ENCODE peak calls at places on chromosomes 2 and 18, in seven cellular contexts. M, J, T, S, B, X and Y are unnamed samples.

GRCh38 chr2:218033208-218033589 is 30.4 kb upstream of the TNS1 start:
- DNase-seq in J (no peak), T (no peak), S (no peak), B (no peak), M (no peak), X (no peak), Y (no peak)

GRCh38 chr2:100197643-100198153 is 55.3 kb upstream of the AFF3 start:
- DNase-seq in T (no peak), S (peak), B (no peak), M (no peak), X (no peak), J (no peak), Y (peak)

GRCh38 chr2:70627499-70627898 is 73.9 kb upstream of the TGFA start:
- DNase-seq in X (peak), T (no peak), M (no peak), S (no peak), B (peak), J (no peak), Y (no peak)

GRCh38 chr18:72544092-72544886 is at the start of gene CBLN2:
- DNase-seq in J (peak), B (peak), X (peak), T (peak), M (peak), S (peak), Y (peak)

GRCh38 chr2:203949228-203949627 is 12.7 kb downstream of the ICOS start:
- DNase-seq in J (peak), T (peak), B (no peak), M (no peak), S (no peak), X (peak), Y (no peak)

GRCh38 chr2:65265090-65266045 is 37.7 kb downstream of the ACTR2 start:
- DNase-seq in B (peak), J (peak), X (peak), M (peak), T (peak), S (peak), Y (peak)

GRCh38 chr18:57583297-57583835 is 3.1 kb downstream of the FECH start:
- DNase-seq in X (no peak), J (no peak), T (no peak), B (peak), S (no peak), M (no peak), Y (no peak)

GRCh38 chr2:100292022-100292580 is 30.2 kb downstream of the LONRF2 start:
- DNase-seq in T (peak), M (peak), B (peak), S (no peak), J (peak), X (peak), Y (peak)

GRCh38 chr2:69020496-69020895 is 7.5 kb downstream of the ANTXR1 start:
- DNase-seq in X (no peak), S (no peak), B (no peak), M (no peak), J (no peak), T (no peak), Y (no peak)

GRCh38 chr18:11857177-11857887 is 6.1 kb downstream of the CHMP1B start:
- DNase-seq in X (peak), J (peak), S (peak), M (peak), B (peak), T (no peak), Y (peak)

GRCh38 chr2:78263571-78263970 is 741.4 kb upstream of the LRRTM4 start:
- DNase-seq in M (no peak), X (no peak), B (no peak), S (no peak), T (no peak), J (no peak), Y (no peak)

GRCh38 chr2:3483227-3483985 is 35.9 kb downstream of the ADI1 start:
- DNase-seq in S (no peak), X (peak), B (no peak), T (no peak), J (no peak), M (peak), Y (peak)

GRCh38 chr2:164722604-164723338 is 101.5 kb upstream of the GRB14 start:
- DNase-seq in B (no peak), M (no peak), S (no peak), J (no peak), T (no peak), X (no peak), Y (no peak)

GRCh38 chr2:69829243-69830044 is at the start of gene GMCL1:
- DNase-seq in T (peak), B (peak), S (peak), X (peak), J (peak), M (peak), Y (peak)

GRCh38 chr2:3277748-3278520 is 99.7 kb downstream of the EIPR1 start:
- DNase-seq in X (no peak), B (no peak), M (no peak), S (no peak), J (no peak), T (no peak), Y (peak)

GRCh38 chr2:237486819-237487448 is at the start of gene MLPH:
- DNase-seq in X (peak), B (no peak), S (peak), J (peak), M (no peak), T (no peak), Y (peak)

GRCh38 chr2:240387669-240388358 is 47.6 kb upstream of the GPC1 start:
- DNase-seq in X (peak), T (no peak), S (no peak), B (peak), M (peak), J (peak), Y (no peak)

GRCh38 chr18:76983613-76984051 is 149.0 kb downstream of the MBP start:
- DNase-seq in X (no peak), T (no peak), S (no peak), M (no peak), B (no peak), J (no peak), Y (no peak)

GRCh38 chr18:41484069-41484468 is 471.0 kb upstream of the PIK3C3 start:
- DNase-seq in B (no peak), X (peak), M (no peak), J (no peak), T (no peak), S (no peak), Y (no peak)

GRCh38 chr2:25159947-25160346 is 8.4 kb downstream of the POMC start:
- DNase-seq in X (no peak), B (peak), M (no peak), J (no peak), T (no peak), S (no peak), Y (peak)

GRCh38 chr2:207163053-207163814 is 2.5 kb downstream of the KLF7 start:
- DNase-seq in S (peak), B (no peak), T (peak), J (peak), M (peak), X (peak), Y (no peak)

GRCh38 chr2:45826889-45827635 is 175.6 kb downstream of the PRKCE start:
- DNase-seq in M (no peak), B (no peak), J (no peak), T (no peak), S (no peak), X (peak), Y (no peak)

GRCh38 chr2:10658041-10658913 is 31.5 kb downstream of the NOL10 start:
- DNase-seq in T (no peak), X (peak), M (peak), J (peak), B (no peak), S (no peak), Y (no peak)

GRCh38 chr2:239249781-239250180 is 151.0 kb downstream of the HDAC4 start:
- DNase-seq in M (peak), S (no peak), T (no peak), J (no peak), B (no peak), X (no peak), Y (no peak)

GRCh38 chr2:64819774-64820688 is 166.3 kb upstream of the SERTAD2 start:
- DNase-seq in J (no peak), B (no peak), X (peak), T (peak), M (no peak), S (no peak), Y (no peak)

GRCh38 chr18:5661179-5661578 is 117.4 kb upstream of the EPB41L3 start:
- DNase-seq in B (no peak), X (no peak), S (no peak), T (no peak), J (no peak), M (no peak), Y (no peak)
- H3K27ac ChIP-seq in B (no peak), X (no peak), S (no peak), T (no peak), J (no peak), M (no peak), Y (no peak)

GRCh38 chr2:118477111-118477517 is 370.3 kb downstream of the EN1 start:
- DNase-seq in T (no peak), X (no peak), M (no peak), J (no peak), B (no peak), S (no peak), Y (peak)
- H3K4me3 ChIP-seq in T (no peak), X (no peak), M (no peak), J (no peak), B (no peak), S (no peak), Y (no peak)

GRCh38 chr18:9961031-9961430 is 47.2 kb downstream of the VAPA start:
- DNase-seq in B (no peak), T (no peak), J (no peak), M (no peak), X (no peak), S (no peak), Y (no peak)
- H3K27ac ChIP-seq in B (no peak), T (no peak), J (no peak), M (no peak), X (no peak), S (no peak), Y (no peak)

DNA sequence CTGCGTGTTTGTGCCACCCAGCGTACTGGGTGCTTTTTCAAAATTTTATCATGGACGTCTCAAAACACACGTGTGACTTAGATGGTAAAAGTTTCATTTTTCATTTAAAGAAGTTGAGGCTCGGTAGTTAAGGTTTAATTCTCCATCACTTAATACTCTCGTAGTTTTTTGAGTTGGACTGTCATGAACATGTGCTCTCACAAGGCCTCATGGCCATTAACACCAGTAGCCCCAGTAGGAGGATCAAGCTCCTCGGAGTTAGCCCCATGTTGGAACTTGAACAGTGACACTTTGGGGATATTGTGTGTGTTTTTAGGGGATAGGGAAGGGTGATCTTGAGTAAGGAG is 15.3 kb downstream of the NMUR1 start:
- DNase-seq in T (no peak), J (no peak), M (no peak), S (no peak), B (no peak), X (no peak), Y (no peak)
- H3K4me3 ChIP-seq in T (peak), J (peak), M (peak), S (peak), B (peak), X (peak), Y (peak)

GRCh38 chr18:79578396-79579260 is 101.0 kb upstream of the CTDP1 start:
- DNase-seq in M (no peak), S (no peak), T (no peak), X (no peak), J (no peak), B (no peak), Y (peak)

GRCh38 chr18:79577451-79578395 is 101.9 kb upstream of the CTDP1 start:
- DNase-seq in J (no peak), T (no peak), M (no peak), X (no peak), B (peak), S (peak), Y (peak)

GRCh38 chr18:79574938-79575525 is 104.6 kb upstream of the CTDP1 start:
- DNase-seq in M (no peak), J (no peak), S (peak), X (no peak), T (no peak), B (no peak), Y (peak)

GRCh38 chr18:79575891-79576685 is 103.5 kb upstream of the CTDP1 start:
- DNase-seq in M (peak), S (peak), T (no peak), B (no peak), X (no peak), J (no peak), Y (peak)

GRCh38 chr18:79576686-79577351 is 102.8 kb upstream of the CTDP1 start:
- DNase-seq in B (no peak), M (no peak), S (peak), X (no peak), T (no peak), J (no peak), Y (peak)
- H3K27ac ChIP-seq in B (no peak), M (peak), S (peak), X (no peak), T (no peak), J (no peak), Y (no peak)